ENCODE peak calls at places on chromosome 12, in six cellular contexts. N is AG20443, V is tibial artery, E is right atrium auricular region, J is ureter, L is pancreas. X is an unnamed sample.

GRCh38 chr12:121827351-121828099 is 23.7 kb downstream of the SETD1B start:
- DNase-seq in N (no peak), V (no peak), E (no peak), J (no peak), L (no peak), X (no peak)

GRCh38 chr12:24478254-24478653 is 470.6 kb downstream of the BCAT1 start:
- DNase-seq in N (no peak), V (no peak), E (no peak), J (no peak), L (no peak), X (no peak)

GRCh38 chr12:91766454-91766853 is 379.2 kb downstream of the BTG1 start:
- DNase-seq in N (no peak), V (no peak), E (no peak), J (no peak), L (no peak), X (no peak)

GRCh38 chr12:127041985-127042625 is 1224.9 kb upstream of the TMEM132C start:
- DNase-seq in N (no peak), V (no peak), E (no peak), J (no peak), L (no peak), X (no peak)

GRCh38 chr12:58537278-58537677 is 383.0 kb downstream of the LRIG3 start:
- DNase-seq in N (peak), V (no peak), E (no peak), J (no peak), L (no peak), X (no peak)

GRCh38 chr12:95740751-95741150 is 49.8 kb downstream of the NTN4 start:
- DNase-seq in N (no peak), V (no peak), E (no peak), J (no peak), L (peak), X (no peak)

GRCh38 chr12:131511391-131511802 is 199.5 kb upstream of the SFSWAP start:
- DNase-seq in N (no peak), V (no peak), E (no peak), J (no peak), L (no peak), X (no peak)

GRCh38 chr12:52223411-52224039 is 9.5 kb upstream of the KRT7 start:
- DNase-seq in N (no peak), V (no peak), E (no peak), J (no peak), L (no peak), X (no peak)

GRCh38 chr12:55693323-55694187 is 14.1 kb downstream of the ITGA7 start:
- DNase-seq in N (no peak), V (no peak), E (no peak), J (no peak), L (no peak), X (no peak)

GRCh38 chr12:120257041-120257821 is 8.3 kb downstream of the PXN start:
- DNase-seq in N (peak), V (peak), E (no peak), J (no peak), L (peak), X (peak)

GRCh38 chr12:132243596-132244289 is 85.6 kb downstream of the GALNT9 start:
- DNase-seq in N (no peak), V (no peak), E (no peak), J (no peak), L (no peak), X (no peak)

GRCh38 chr12:57604454-57605307 is at the start of gene DTX3:
- DNase-seq in N (peak), V (peak), E (no peak), J (peak), L (peak), X (no peak)

GRCh38 chr12:56358836-56359532 is 923 bp downstream of the STAT2 start:
- DNase-seq in N (peak), V (no peak), E (no peak), J (no peak), L (no peak), X (no peak)

GRCh38 chr12:75257510-75257909 is 47.9 kb upstream of the KCNC2 start:
- DNase-seq in N (no peak), V (no peak), E (no peak), J (no peak), L (no peak), X (no peak)

GRCh38 chr12:50636505-50636904 is 127.4 kb upstream of the ATF1 start:
- DNase-seq in N (no peak), V (no peak), E (no peak), J (no peak), L (no peak), X (no peak)

GRCh38 chr12:92003701-92004100 is 141.9 kb downstream of the BTG1 start:
- DNase-seq in N (no peak), V (no peak), E (no peak), J (no peak), L (no peak), X (no peak)

GRCh38 chr12:88388566-88389269 is 191.6 kb downstream of the KITLG start:
- DNase-seq in N (peak), V (no peak), E (no peak), J (no peak), L (no peak), X (no peak)

GRCh38 chr12:96107236-96107635 is 71.8 kb upstream of the LTA4H start:
- DNase-seq in N (no peak), V (no peak), E (no peak), J (no peak), L (no peak), X (no peak)

GRCh38 chr12:94753071-94753779 is 102.9 kb upstream of the TMCC3 start:
- DNase-seq in N (no peak), V (no peak), E (peak), J (no peak), L (no peak), X (no peak)

GRCh38 chr12:106480259-106480658 is 102.5 kb upstream of the RFX4 start:
- DNase-seq in N (no peak), V (no peak), E (no peak), J (no peak), L (no peak), X (no peak)

GRCh38 chr12:42590324-42590934 is 883 bp upstream of the PRICKLE1 start:
- DNase-seq in N (peak), V (peak), E (peak), J (no peak), L (peak), X (no peak)

X was measured in osteocyte.